ENCODE peak calls at places on chromosomes 6 and 20, in nine cellular contexts. P is stomach, O is upper lobe of right lung, Y is uterus, W is cardiac muscle cell, D is left lung, E is GM12865, X is retinal pigment epithelial cell, C is breast epithelium. A is an unnamed sample.

GRCh38 chr6:139738801-139739490 is 364.5 kb upstream of the CITED2 start:
- DNase-seq in P (no peak), O (no peak), Y (no peak), W (no peak), D (no peak), E (no peak), X (no peak), C (no peak), A (peak; percentile 56)

GRCh38 chr6:168166627-168167026 is 87.6 kb upstream of the FRMD1 start:
- DNase-seq in P (no peak), O (no peak), Y (no peak), W (no peak), D (no peak), E (no peak), X (no peak), C (no peak), A (no peak)

GRCh38 chr6:124881898-124882579 is 80.2 kb upstream of the RNF217 start:
- DNase-seq in P (no peak), O (no peak), Y (no peak), W (peak; percentile 13), D (no peak), E (no peak), X (no peak), C (no peak), A (peak; percentile 76)

GRCh38 chr20:62063601-62063980 is 2.1 kb downstream of the TAF4 start:
- DNase-seq in P (no peak), O (peak; percentile 64), Y (no peak), W (peak; percentile 45), D (no peak), E (no peak), X (no peak), C (no peak), A (peak; percentile 39)

GRCh38 chr6:136319732-136320131 is 30.1 kb upstream of the BCLAF1 start:
- DNase-seq in P (no peak), O (no peak), Y (no peak), W (no peak), D (no peak), E (no peak), X (no peak), C (no peak), A (no peak)

GRCh38 chr6:1797801-1798200 is 188.1 kb downstream of the FOXC1 start:
- DNase-seq in P (no peak), O (no peak), Y (no peak), W (no peak), D (no peak), E (peak; percentile 22), X (no peak), C (no peak), A (peak; percentile 34)

GRCh38 chr6:110589865-110590513 is 113.6 kb upstream of the SLC22A16 start:
- DNase-seq in P (no peak), O (no peak), Y (no peak), W (no peak), D (no peak), E (peak; percentile 63), X (no peak), C (no peak), A (no peak)

GRCh38 chr6:116983375-116983774 is 106.3 kb downstream of the RFX6 start:
- DNase-seq in P (no peak), O (no peak), Y (no peak), W (no peak), D (no peak), E (no peak), X (no peak), C (no peak), A (no peak)

GRCh38 chr20:22385602-22386299 is 198.6 kb downstream of the FOXA2 start:
- DNase-seq in P (peak; percentile 34), O (no peak), Y (no peak), W (no peak), D (no peak), E (no peak), X (no peak), C (no peak), A (peak; percentile 43)

GRCh38 chr6:143863754-143864153 is 520 bp upstream of the ZC2HC1B start:
- DNase-seq in P (no peak), O (no peak), Y (no peak), W (no peak), D (no peak), E (no peak), X (no peak), C (no peak), A (no peak)

GRCh38 chr6:5305968-5306626 is 44.8 kb downstream of the FARS2 start:
- DNase-seq in P (no peak), O (no peak), Y (no peak), W (no peak), D (no peak), E (no peak), X (peak; percentile 83), C (no peak), A (peak; percentile 36)

GRCh38 chr6:169530762-169531143 is 171.1 kb downstream of the WDR27 start:
- DNase-seq in P (no peak), O (no peak), Y (no peak), W (no peak), D (no peak), E (no peak), X (no peak), C (no peak), A (no peak)

GRCh38 chr6:108408453-108408852 is 113.6 kb downstream of the AFG1L start:
- DNase-seq in P (no peak), O (no peak), Y (no peak), W (no peak), D (no peak), E (no peak), X (no peak), C (no peak), A (peak; percentile 65)

GRCh38 chr6:125107896-125108295 is 45.7 kb upstream of the TPD52L1 start:
- DNase-seq in P (no peak), O (no peak), Y (no peak), W (no peak), D (no peak), E (no peak), X (no peak), C (no peak), A (peak; percentile 50)

GRCh38 chr6:43776115-43776798 is 6.2 kb downstream of the VEGFA start:
- DNase-seq in P (peak; percentile 78), O (peak; percentile 51), Y (no peak), W (no peak), D (no peak), E (peak; percentile 44), X (no peak), C (no peak), A (no peak)

GRCh38 chr6:43773050-43773956 is 3.3 kb downstream of the VEGFA start:
- DNase-seq in P (peak; percentile 76), O (peak; percentile 84), Y (peak; percentile 41), W (peak; percentile 72), D (no peak), E (peak; percentile 85), X (no peak), C (peak; percentile 27), A (peak; percentile 60)

GRCh38 chr6:43773981-43774775 is 4.2 kb downstream of the VEGFA start:
- DNase-seq in P (no peak), O (peak; percentile 33), Y (no peak), W (no peak), D (no peak), E (no peak), X (no peak), C (no peak), A (no peak)

GRCh38 chr6:43776799-43777776 is 7.1 kb downstream of the VEGFA start:
- DNase-seq in P (no peak), O (no peak), Y (no peak), W (no peak), D (no peak), E (no peak), X (no peak), C (no peak), A (no peak)

GRCh38 chr6:43774776-43775583 is 5.0 kb downstream of the VEGFA start:
- DNase-seq in P (peak; percentile 87), O (peak; percentile 89), Y (peak; percentile 73), W (peak; percentile 77), D (peak; percentile 93), E (peak; percentile 73), X (no peak), C (peak; percentile 79), A (peak; percentile 74)
- TF ChIP-seq CTCF in P (peak; percentile 86), O (peak; percentile 85), Y (peak; percentile 87), W (peak; percentile 95), D (peak; percentile 85), E (peak; percentile 92), X (peak; percentile 93), C (peak; percentile 82), A (peak; percentile 88)

GRCh38 chr6:23111984-23112383 is 542.6 kb downstream of the HDGFL1 start:
- DNase-seq in P (no peak), O (no peak), Y (no peak), W (no peak), D (no peak), E (no peak), X (no peak), C (no peak), A (peak; percentile 57)
- H3K4me3 ChIP-seq in P (no peak overlapping the region), O (no peak overlapping the region), Y (no peak overlapping the region), W (no peak overlapping the region), D (no peak overlapping the region), E (no peak overlapping the region), X (no peak overlapping the region), C (no peak overlapping the region), A (no peak overlapping the region)

DNA sequence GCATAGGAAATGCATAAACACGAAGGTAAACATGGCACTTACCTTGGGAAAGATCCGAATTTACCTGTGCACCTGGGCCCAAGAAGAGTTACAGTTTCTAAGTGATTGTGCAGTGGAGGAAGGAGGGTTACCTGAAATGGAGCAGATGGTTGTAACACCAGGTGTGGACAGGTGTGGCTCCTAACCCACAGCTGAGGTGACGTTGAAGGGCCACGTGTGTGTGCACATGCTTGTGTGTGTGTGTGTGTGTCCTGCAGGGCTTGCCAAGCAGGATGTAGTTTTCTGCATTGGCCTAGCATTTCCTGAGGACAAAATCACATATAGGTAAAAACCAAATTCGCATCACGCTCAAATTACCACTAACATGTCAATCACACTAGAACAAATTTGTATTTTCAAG is 240.8 kb downstream of the ANKRD60 start:
- DNase-seq in P (no peak), O (no peak), Y (no peak), W (no peak), D (no peak), E (no peak), X (no peak), C (no peak), A (no peak)
- TF ChIP-seq CTCF in P (no peak), O (no peak), Y (no peak), W (no peak), D (no peak), E (no peak), X (no peak), C (no peak), A (no peak)

GRCh38 chr6:33888183-33888582 is 84.4 kb upstream of the MLN start:
- DNase-seq in P (no peak), O (no peak), Y (no peak), W (no peak), D (peak; percentile 15), E (no peak), X (no peak), C (no peak), A (no peak)

GRCh38 chr6:33882154-33882553 is 78.4 kb upstream of the MLN start:
- DNase-seq in P (no peak), O (no peak), Y (peak; percentile 59), W (peak; percentile 40), D (peak; percentile 31), E (no peak), X (no peak), C (peak; percentile 74), A (peak; percentile 45)

GRCh38 chr6:33885121-33886057 is 81.6 kb upstream of the MLN start:
- DNase-seq in P (no peak), O (no peak), Y (no peak), W (no peak), D (peak; percentile 47), E (no peak), X (no peak), C (no peak), A (peak; percentile 68)

GRCh38 chr6:33880746-33881145 is 76.9 kb upstream of the MLN start:
- DNase-seq in P (no peak), O (no peak), Y (no peak), W (no peak), D (no peak), E (no peak), X (no peak), C (no peak), A (no peak)

GRCh38 chr6:33886673-33887144 is 82.9 kb upstream of the MLN start:
- DNase-seq in P (no peak), O (no peak), Y (peak; percentile 83), W (peak; percentile 62), D (peak; percentile 31), E (no peak), X (no peak), C (no peak), A (peak; percentile 94)
- H3K4me3 ChIP-seq in P (no peak overlapping the region), O (no peak overlapping the region), Y (no peak overlapping the region), W (no peak overlapping the region), D (no peak overlapping the region), E (no peak overlapping the region), X (no peak overlapping the region), C (no peak overlapping the region), A (no peak overlapping the region)

A was measured in cardiac fibroblast.